ENCODE peak calls at places on chromosomes 13 and 19, in eight cellular contexts. S is astrocyte of the cerebellum; Z is naive thymus-derived CD8-positive, alpha-beta T cell; H is CD8-positive, alpha-beta T cell; M is HL-60; L is dorsolateral prefrontal cortex; F is fibroblast of gingiva; W is amniotic stem cell. K is an unnamed sample.

GRCh38 chr13:100182894-100183490 is 94.1 kb downstream of the PCCA start:
- DNase-seq in H (no peak), S (no peak), F (no peak), M (no peak), W (no peak), L (no peak), Z (no peak), K (no peak)

GRCh38 chr19:18975864-18976263 is 34.8 kb upstream of the HOMER3 start:
- DNase-seq in H (no peak), F (no peak), M (no peak), Z (no peak), W (no peak), L (no peak), S (no peak), K (no peak)

GRCh38 chr19:41325947-41326706 is 16.2 kb downstream of the CCDC97 start:
- DNase-seq in W (peak; percentile 15), S (no peak), F (peak; percentile 58), L (no peak), H (peak; percentile 48), Z (no peak), M (no peak), K (peak; percentile 47)

GRCh38 chr19:47001584-47001983 is 18.1 kb upstream of the NPAS1 start:
- DNase-seq in M (no peak), H (no peak), W (no peak), F (no peak), Z (no peak), L (no peak), S (no peak), K (no peak)

GRCh38 chr19:2524840-2525723 is 49.2 kb downstream of the GADD45B start:
- DNase-seq in H (no peak), L (peak; percentile 77), Z (no peak), W (no peak), F (peak; percentile 56), S (no peak), M (no peak), K (no peak)

GRCh38 chr19:18006895-18007604 is 920 bp upstream of the ARRDC2 start:
- DNase-seq in H (peak; percentile 87), Z (peak; percentile 82), L (peak; percentile 80), W (peak; percentile 58), M (peak; percentile 78), F (peak; percentile 54), S (peak; percentile 53), K (peak; percentile 89)

GRCh38 chr19:31349160-31349881 is at the start of gene TSHZ3:
- DNase-seq in Z (no peak), M (peak; percentile 84), W (peak; percentile 50), L (peak; percentile 67), S (peak; percentile 56), F (peak; percentile 93), H (peak; percentile 30), K (peak; percentile 79)

GRCh38 chr13:28522871-28523270 is 27.9 kb upstream of the FLT1 start:
- DNase-seq in S (no peak), Z (no peak), F (no peak), W (no peak), L (no peak), H (no peak), M (no peak), K (no peak)

GRCh38 chr13:87094646-87095045 is 576.5 kb upstream of the SLITRK5 start:
- DNase-seq in Z (no peak), M (no peak), W (no peak), H (no peak), L (no peak), S (no peak), F (peak; percentile 50), K (no peak)

GRCh38 chr19:36772341-36773222 is at the start of gene ZNF850:
- DNase-seq in H (peak; percentile 95), S (peak; percentile 89), F (peak; percentile 92), L (peak; percentile 93), Z (peak; percentile 90), M (peak; percentile 97), W (peak; percentile 88), K (peak; percentile 96)

GRCh38 chr19:1265611-1266115 is 3.5 kb upstream of the CIRBP start:
- DNase-seq in M (no peak), W (peak; percentile 56), F (peak; percentile 95), L (peak; percentile 70), Z (no peak), S (no peak), H (peak; percentile 58), K (no peak)

GRCh38 chr13:26476111-26476743 is 81.3 kb upstream of the WASF3 start:
- DNase-seq in M (no peak), S (no peak), Z (no peak), W (no peak), F (no peak), L (no peak), H (no peak), K (peak; percentile 50)

GRCh38 chr19:1992759-1993260 is 22.7 kb downstream of the BTBD2 start:
- DNase-seq in F (no peak), Z (peak; percentile 35), L (no peak), S (no peak), H (no peak), W (no peak), M (no peak), K (no peak)

GRCh38 chr19:11538232-11539036 is at the start of gene CNN1:
- DNase-seq in H (no peak), W (no peak), S (peak; percentile 15), L (no peak), F (peak; percentile 19), Z (no peak), M (no peak), K (no peak)

GRCh38 chr13:113666951-113667701 is at the start of gene GRK1:
- DNase-seq in Z (no peak), L (no peak), S (no peak), H (peak; percentile 1), W (no peak), M (no peak), F (no peak), K (no peak)

GRCh38 chr13:78787189-78787588 is 128.2 kb upstream of the OBI1 start:
- DNase-seq in F (no peak), W (no peak), Z (no peak), M (peak; percentile 22), S (no peak), L (no peak), H (no peak), K (no peak)